ENCODE peak calls at places on chromosomes 12 and 14, in four cellular contexts. E is A549, S is HepG2, L is K562. A is an unnamed sample.

GRCh38 chr12:47736877-47737676 is 11.8 kb upstream of the ENDOU start:
- DNase-seq in E (no peak), S (no peak), L (peak), A (peak)

GRCh38 chr12:28189774-28190320 is 409 bp upstream of the CCDC91 start:
- DNase-seq in E (no peak), S (no peak), L (peak), A (no peak)

GRCh38 chr14:54350196-54350595 is 46.6 kb upstream of the CDKN3 start:
- DNase-seq in E (no peak), S (no peak), L (no peak), A (no peak)

GRCh38 chr12:132638541-132639408 is 20.2 kb downstream of the P2RX2 start:
- DNase-seq in E (peak), S (peak), L (peak), A (peak)

GRCh38 chr12:45547822-45548221 is 181.7 kb upstream of the ARID2 start:
- DNase-seq in E (no peak), S (no peak), L (no peak), A (no peak)

GRCh38 chr12:49705479-49706267 is 1.5 kb downstream of the FMNL3 start:
- DNase-seq in E (no peak), S (peak), L (peak), A (peak)

GRCh38 chr12:75526655-75527511 is 15.5 kb upstream of the KRR1 start:
- DNase-seq in E (peak), S (peak), L (peak), A (peak)

GRCh38 chr14:103528512-103529382 is at the start of gene TRMT61A:
- DNase-seq in E (peak), S (peak), L (peak), A (peak)

GRCh38 chr12:31033146-31033545 is 40.5 kb upstream of the DDX11 start:
- DNase-seq in E (no peak), S (no peak), L (no peak), A (no peak)

GRCh38 chr12:12017798-12018197 is 52.9 kb upstream of the BCL2L14 start:
- DNase-seq in E (no peak), S (no peak), L (no peak), A (no peak)

GRCh38 chr14:97917169-97917568 is 1120.0 kb downstream of the VRK1 start:
- DNase-seq in E (no peak), S (no peak), L (no peak), A (no peak)

GRCh38 chr14:68492889-68493288 is 300.0 kb downstream of the ZFP36L1 start:
- DNase-seq in E (no peak), S (no peak), L (no peak), A (no peak)

GRCh38 chr12:116389990-116390655 is 112.6 kb upstream of the MED13L start:
- DNase-seq in E (peak), S (no peak), L (no peak), A (peak)

GRCh38 chr12:95337176-95337575 is 119.6 kb downstream of the VEZT start:
- DNase-seq in E (no peak), S (no peak), L (no peak), A (no peak)

GRCh38 chr14:24941719-24942118 is 108.2 kb downstream of the STXBP6 start:
- DNase-seq in E (no peak), S (no peak), L (no peak), A (no peak)

GRCh38 chr12:108839890-108840230 is 17.5 kb downstream of the SSH1 start:
- DNase-seq in E (no peak), S (no peak), L (no peak), A (no peak)

GRCh38 chr14:51805541-51805940 is 54.9 kb upstream of the GNG2 start:
- DNase-seq in E (no peak), S (no peak), L (no peak), A (no peak)

GRCh38 chr12:97748298-97748697 is 285.7 kb downstream of the RMST start:
- DNase-seq in E (no peak), S (no peak), L (no peak), A (no peak)

GRCh38 chr12:109432842-109433304 is 44.2 kb downstream of the KCTD10 start:
- DNase-seq in E (peak), S (peak), L (peak), A (peak)

GRCh38 chr12:104463371-104463770 is 6.6 kb downstream of the CHST11 start:
- DNase-seq in E (no peak), S (no peak), L (no peak), A (no peak)

GRCh38 chr12:27052176-27052575 is 29.8 kb downstream of the MED21 start:
- DNase-seq in E (no peak), S (no peak), L (no peak), A (no peak)

GRCh38 chr14:74085047-74085637 is 386 bp downstream of the LIN52 start:
- DNase-seq in E (peak), S (peak), L (peak), A (no peak)

GRCh38 chr12:95918194-95918993 is 24.0 kb downstream of the CCDC38 start:
- DNase-seq in E (peak), S (peak), L (peak), A (peak)

GRCh38 chr14:79598339-79598738 is 613.0 kb downstream of the DIO2 start:
- DNase-seq in E (no peak), S (no peak), L (no peak), A (no peak)

GRCh38 chr14:91305650-91306431 is 61.3 kb upstream of the GPR68 start:
- DNase-seq in E (no peak), S (no peak), L (no peak), A (no peak)

GRCh38 chr14:101128478-101129450 is 225.2 kb upstream of the RTL1 start:
- DNase-seq in E (no peak), S (no peak), L (no peak), A (no peak)

GRCh38 chr12:16347391-16348298 is at the start of gene MGST1:
- DNase-seq in E (peak), S (peak), L (peak), A (peak)

GRCh38 chr14:104267895-104268294 is 129.5 kb downstream of the KIF26A start:
- DNase-seq in E (no peak), S (no peak), L (no peak), A (no peak)

GRCh38 chr14:89276424-89276975 is 140.5 kb downstream of the FOXN3 start:
- DNase-seq in E (no peak), S (no peak), L (no peak), A (no peak)

GRCh38 chr12:3685813-3686212 is 67.1 kb downstream of the CRACR2A start:
- DNase-seq in E (no peak), S (no peak), L (no peak), A (no peak)
- TF ChIP-seq JUN in E (no peak), S (no peak), L (no peak), A (no peak)

DNA sequence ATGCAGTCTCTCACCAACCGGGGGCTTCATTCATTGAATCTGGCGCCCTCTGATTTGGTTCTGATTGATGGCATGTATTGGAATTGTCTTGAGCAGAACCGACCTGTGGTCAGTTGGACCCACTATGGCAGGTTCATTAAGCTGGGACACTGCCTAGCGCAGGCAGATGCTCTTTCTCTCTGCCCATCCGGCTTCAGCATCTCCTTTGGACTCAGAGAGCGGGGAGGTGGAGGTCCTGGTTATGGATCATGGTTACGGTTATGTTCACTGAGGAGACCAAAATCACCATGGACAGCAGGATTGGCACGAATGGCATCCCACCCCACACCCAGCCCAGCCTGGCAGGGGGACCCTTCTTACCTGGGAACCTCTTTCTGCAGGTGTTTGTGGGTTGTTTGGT is 16.4 kb upstream of the BCL7A start:
- DNase-seq in E (no peak), S (no peak), L (no peak), A (no peak)
- H3K27ac ChIP-seq in E (no peak), S (no peak), L (no peak), A (no peak)

GRCh38 chr14:55514819-55515470 is 65.1 kb upstream of the KTN1 start:
- DNase-seq in E (no peak), S (no peak), L (no peak), A (peak)

GRCh38 chr14:55519473-55520080 is 60.4 kb upstream of the KTN1 start:
- DNase-seq in E (no peak), S (no peak), L (no peak), A (no peak)

GRCh38 chr14:55513491-55513890 is 66.5 kb upstream of the KTN1 start:
- DNase-seq in E (no peak), S (no peak), L (no peak), A (no peak)

GRCh38 chr14:55516776-55517175 is 63.2 kb upstream of the KTN1 start:
- DNase-seq in E (no peak), S (no peak), L (no peak), A (no peak)

GRCh38 chr14:55518391-55518790 is 61.6 kb upstream of the KTN1 start:
- DNase-seq in E (no peak), S (no peak), L (no peak), A (peak)
- TF ChIP-seq JUN in E (no peak), S (no peak), L (no peak), A (no peak)

DNA sequence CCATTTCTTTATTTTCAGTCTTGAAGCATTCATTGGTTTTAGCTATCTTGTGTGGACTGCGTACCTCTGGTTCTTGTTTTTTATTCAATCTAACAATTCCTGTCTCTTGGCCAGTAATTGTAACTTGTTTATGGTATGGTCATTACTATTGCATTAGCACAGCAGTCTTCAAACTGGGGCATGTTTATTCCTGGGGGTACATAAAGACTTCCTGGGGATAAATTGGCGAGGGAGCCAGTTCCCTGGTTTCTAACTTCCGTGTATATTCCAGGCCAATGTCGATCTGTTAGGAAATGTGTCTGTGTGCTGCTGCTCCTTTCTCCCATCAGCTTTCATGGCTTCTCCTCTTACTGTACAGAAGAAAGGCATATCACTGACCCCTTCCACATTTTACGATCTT is 13.7 kb upstream of the EVL start:
- DNase-seq in E (no peak), S (no peak), L (no peak), A (no peak)
- H3K27ac ChIP-seq in E (no peak), S (no peak), L (no peak), A (no peak)